ENCODE peak calls at places on chromosomes 16 and 17, in seven cellular contexts. One of them, this sample, is unnamed.

GRCh38 chr16:49277766-49278566 is 3.7 kb downstream of the CBLN1 start:
- DNase-seq in ACHN: no peak
- DNase-seq in Daoy: no peak
- DNase-seq in uterus: no peak
- DNase-seq in activated naive CD8-positive, alpha-beta T cell treated with anti-CD3 and anti-CD28 coated beads, Interleukin-2, amount 50 U/mL, for 24 hours: no peak
- DNase-seq in activated CD8-positive, alpha-beta memory T cell treated with anti-CD3 and anti-CD28 coated beads for 1 hour: no peak
- DNase-seq in stimulated activated CD4-positive, alpha-beta T cell treated with anti-CD3 and anti-CD28 coated beads, Interleukin-4, amount 100 ng/mL, for 24 hours: no peak
- DNase-seq in this sample: no peak

GRCh38 chr16:1300664-1301476 is 8.6 kb upstream of the UBE2I start:
- DNase-seq in activated CD8-positive, alpha-beta memory T cell treated with anti-CD3 and anti-CD28 coated beads for 1 hour: peak
- DNase-seq in ACHN: peak
- DNase-seq in stimulated activated CD4-positive, alpha-beta T cell treated with anti-CD3 and anti-CD28 coated beads, Interleukin-4, amount 100 ng/mL, for 24 hours: peak
- DNase-seq in Daoy: peak
- DNase-seq in activated naive CD8-positive, alpha-beta T cell treated with anti-CD3 and anti-CD28 coated beads, Interleukin-2, amount 50 U/mL, for 24 hours: peak
- DNase-seq in uterus: no peak
- DNase-seq in this sample: peak

GRCh38 chr16:84461029-84461415 is 43.4 kb downstream of the MEAK7 start:
- DNase-seq in stimulated activated CD4-positive, alpha-beta T cell treated with anti-CD3 and anti-CD28 coated beads, Interleukin-4, amount 100 ng/mL, for 24 hours: no peak
- DNase-seq in activated naive CD8-positive, alpha-beta T cell treated with anti-CD3 and anti-CD28 coated beads, Interleukin-2, amount 50 U/mL, for 24 hours: no peak
- DNase-seq in ACHN: no peak
- DNase-seq in activated CD8-positive, alpha-beta memory T cell treated with anti-CD3 and anti-CD28 coated beads for 1 hour: no peak
- DNase-seq in Daoy: no peak
- DNase-seq in uterus: no peak
- DNase-seq in this sample: no peak

GRCh38 chr17:46046957-46047356 is 47.9 kb downstream of the STH start:
- DNase-seq in stimulated activated CD4-positive, alpha-beta T cell treated with anti-CD3 and anti-CD28 coated beads, Interleukin-4, amount 100 ng/mL, for 24 hours: no peak
- DNase-seq in uterus: no peak
- DNase-seq in activated naive CD8-positive, alpha-beta T cell treated with anti-CD3 and anti-CD28 coated beads, Interleukin-2, amount 50 U/mL, for 24 hours: no peak
- DNase-seq in activated CD8-positive, alpha-beta memory T cell treated with anti-CD3 and anti-CD28 coated beads for 1 hour: no peak
- DNase-seq in Daoy: no peak
- DNase-seq in ACHN: no peak
- DNase-seq in this sample: no peak

GRCh38 chr17:78600181-78600651 is 23.0 kb upstream of the DNAH17 start:
- DNase-seq in activated CD8-positive, alpha-beta memory T cell treated with anti-CD3 and anti-CD28 coated beads for 1 hour: no peak
- DNase-seq in Daoy: peak
- DNase-seq in uterus: no peak
- DNase-seq in stimulated activated CD4-positive, alpha-beta T cell treated with anti-CD3 and anti-CD28 coated beads, Interleukin-4, amount 100 ng/mL, for 24 hours: no peak
- DNase-seq in activated naive CD8-positive, alpha-beta T cell treated with anti-CD3 and anti-CD28 coated beads, Interleukin-2, amount 50 U/mL, for 24 hours: no peak
- DNase-seq in ACHN: peak
- DNase-seq in this sample: no peak

GRCh38 chr16:89821438-89822187 is 5.2 kb upstream of the FANCA start:
- DNase-seq in activated CD8-positive, alpha-beta memory T cell treated with anti-CD3 and anti-CD28 coated beads for 1 hour: no peak
- DNase-seq in Daoy: no peak
- DNase-seq in ACHN: no peak
- DNase-seq in uterus: no peak
- DNase-seq in stimulated activated CD4-positive, alpha-beta T cell treated with anti-CD3 and anti-CD28 coated beads, Interleukin-4, amount 100 ng/mL, for 24 hours: no peak
- DNase-seq in activated naive CD8-positive, alpha-beta T cell treated with anti-CD3 and anti-CD28 coated beads, Interleukin-2, amount 50 U/mL, for 24 hours: no peak
- DNase-seq in this sample: no peak

GRCh38 chr17:5201011-5201410 is 9.3 kb upstream of the ZNF594 start:
- DNase-seq in ACHN: no peak
- DNase-seq in Daoy: no peak
- DNase-seq in uterus: no peak
- DNase-seq in stimulated activated CD4-positive, alpha-beta T cell treated with anti-CD3 and anti-CD28 coated beads, Interleukin-4, amount 100 ng/mL, for 24 hours: no peak
- DNase-seq in activated CD8-positive, alpha-beta memory T cell treated with anti-CD3 and anti-CD28 coated beads for 1 hour: no peak
- DNase-seq in activated naive CD8-positive, alpha-beta T cell treated with anti-CD3 and anti-CD28 coated beads, Interleukin-2, amount 50 U/mL, for 24 hours: no peak
- DNase-seq in this sample: no peak

GRCh38 chr17:2482218-2482617 is 29.5 kb downstream of the METTL16 start:
- DNase-seq in uterus: no peak
- DNase-seq in activated naive CD8-positive, alpha-beta T cell treated with anti-CD3 and anti-CD28 coated beads, Interleukin-2, amount 50 U/mL, for 24 hours: no peak
- DNase-seq in stimulated activated CD4-positive, alpha-beta T cell treated with anti-CD3 and anti-CD28 coated beads, Interleukin-4, amount 100 ng/mL, for 24 hours: no peak
- DNase-seq in activated CD8-positive, alpha-beta memory T cell treated with anti-CD3 and anti-CD28 coated beads for 1 hour: no peak
- DNase-seq in ACHN: no peak
- DNase-seq in Daoy: no peak
- DNase-seq in this sample: no peak

GRCh38 chr17:65172511-65173136 is 35.5 kb downstream of the RGS9 start:
- DNase-seq in ACHN: no peak
- DNase-seq in uterus: no peak
- DNase-seq in activated naive CD8-positive, alpha-beta T cell treated with anti-CD3 and anti-CD28 coated beads, Interleukin-2, amount 50 U/mL, for 24 hours: no peak
- DNase-seq in activated CD8-positive, alpha-beta memory T cell treated with anti-CD3 and anti-CD28 coated beads for 1 hour: no peak
- DNase-seq in stimulated activated CD4-positive, alpha-beta T cell treated with anti-CD3 and anti-CD28 coated beads, Interleukin-4, amount 100 ng/mL, for 24 hours: no peak
- DNase-seq in Daoy: no peak
- DNase-seq in this sample: no peak

GRCh38 chr17:28989028-28989427 is 16.8 kb downstream of the SEZ6 start:
- DNase-seq in uterus: no peak
- DNase-seq in activated naive CD8-positive, alpha-beta T cell treated with anti-CD3 and anti-CD28 coated beads, Interleukin-2, amount 50 U/mL, for 24 hours: no peak
- DNase-seq in ACHN: no peak
- DNase-seq in activated CD8-positive, alpha-beta memory T cell treated with anti-CD3 and anti-CD28 coated beads for 1 hour: no peak
- DNase-seq in stimulated activated CD4-positive, alpha-beta T cell treated with anti-CD3 and anti-CD28 coated beads, Interleukin-4, amount 100 ng/mL, for 24 hours: no peak
- DNase-seq in Daoy: no peak
- DNase-seq in this sample: no peak

GRCh38 chr17:60508384-60508980 is 17.6 kb downstream of the APPBP2 start:
- DNase-seq in activated CD8-positive, alpha-beta memory T cell treated with anti-CD3 and anti-CD28 coated beads for 1 hour: no peak
- DNase-seq in stimulated activated CD4-positive, alpha-beta T cell treated with anti-CD3 and anti-CD28 coated beads, Interleukin-4, amount 100 ng/mL, for 24 hours: no peak
- DNase-seq in activated naive CD8-positive, alpha-beta T cell treated with anti-CD3 and anti-CD28 coated beads, Interleukin-2, amount 50 U/mL, for 24 hours: no peak
- DNase-seq in ACHN: no peak
- DNase-seq in Daoy: no peak
- DNase-seq in uterus: no peak
- DNase-seq in this sample: no peak

GRCh38 chr16:28504707-28505404 is 1.8 kb downstream of the IL27 start:
- DNase-seq in stimulated activated CD4-positive, alpha-beta T cell treated with anti-CD3 and anti-CD28 coated beads, Interleukin-4, amount 100 ng/mL, for 24 hours: no peak
- DNase-seq in uterus: no peak
- DNase-seq in ACHN: peak
- DNase-seq in activated naive CD8-positive, alpha-beta T cell treated with anti-CD3 and anti-CD28 coated beads, Interleukin-2, amount 50 U/mL, for 24 hours: no peak
- DNase-seq in Daoy: no peak
- DNase-seq in activated CD8-positive, alpha-beta memory T cell treated with anti-CD3 and anti-CD28 coated beads for 1 hour: no peak
- DNase-seq in this sample: no peak

GRCh38 chr17:55609737-55610201 is 98.5 kb upstream of the SMIM36 start:
- DNase-seq in Daoy: no peak
- DNase-seq in activated CD8-positive, alpha-beta memory T cell treated with anti-CD3 and anti-CD28 coated beads for 1 hour: no peak
- DNase-seq in activated naive CD8-positive, alpha-beta T cell treated with anti-CD3 and anti-CD28 coated beads, Interleukin-2, amount 50 U/mL, for 24 hours: no peak
- DNase-seq in ACHN: no peak
- DNase-seq in uterus: no peak
- DNase-seq in stimulated activated CD4-positive, alpha-beta T cell treated with anti-CD3 and anti-CD28 coated beads, Interleukin-4, amount 100 ng/mL, for 24 hours: no peak
- DNase-seq in this sample: peak

GRCh38 chr17:33200587-33200986 is 92.5 kb downstream of the ASIC2 start:
- DNase-seq in activated CD8-positive, alpha-beta memory T cell treated with anti-CD3 and anti-CD28 coated beads for 1 hour: no peak
- DNase-seq in activated naive CD8-positive, alpha-beta T cell treated with anti-CD3 and anti-CD28 coated beads, Interleukin-2, amount 50 U/mL, for 24 hours: no peak
- DNase-seq in Daoy: peak
- DNase-seq in ACHN: peak
- DNase-seq in stimulated activated CD4-positive, alpha-beta T cell treated with anti-CD3 and anti-CD28 coated beads, Interleukin-4, amount 100 ng/mL, for 24 hours: no peak
- DNase-seq in uterus: no peak
- DNase-seq in this sample: no peak

GRCh38 chr17:35981908-35982330 is 622 bp upstream of the CCL16 start:
- DNase-seq in ACHN: no peak
- DNase-seq in activated CD8-positive, alpha-beta memory T cell treated with anti-CD3 and anti-CD28 coated beads for 1 hour: no peak
- DNase-seq in Daoy: no peak
- DNase-seq in activated naive CD8-positive, alpha-beta T cell treated with anti-CD3 and anti-CD28 coated beads, Interleukin-2, amount 50 U/mL, for 24 hours: no peak
- DNase-seq in uterus: no peak
- DNase-seq in stimulated activated CD4-positive, alpha-beta T cell treated with anti-CD3 and anti-CD28 coated beads, Interleukin-4, amount 100 ng/mL, for 24 hours: no peak
- DNase-seq in this sample: no peak

GRCh38 chr17:33935822-33936221 is 319.3 kb upstream of the CCL2 start:
- DNase-seq in stimulated activated CD4-positive, alpha-beta T cell treated with anti-CD3 and anti-CD28 coated beads, Interleukin-4, amount 100 ng/mL, for 24 hours: no peak
- DNase-seq in Daoy: no peak
- DNase-seq in activated naive CD8-positive, alpha-beta T cell treated with anti-CD3 and anti-CD28 coated beads, Interleukin-2, amount 50 U/mL, for 24 hours: no peak
- DNase-seq in uterus: no peak
- DNase-seq in ACHN: no peak
- DNase-seq in activated CD8-positive, alpha-beta memory T cell treated with anti-CD3 and anti-CD28 coated beads for 1 hour: no peak
- DNase-seq in this sample: no peak

GRCh38 chr16:57479043-57479421 is 7.3 kb downstream of the DOK4 start:
- DNase-seq in stimulated activated CD4-positive, alpha-beta T cell treated with anti-CD3 and anti-CD28 coated beads, Interleukin-4, amount 100 ng/mL, for 24 hours: no peak
- DNase-seq in activated CD8-positive, alpha-beta memory T cell treated with anti-CD3 and anti-CD28 coated beads for 1 hour: no peak
- DNase-seq in uterus: no peak
- DNase-seq in Daoy: no peak
- DNase-seq in activated naive CD8-positive, alpha-beta T cell treated with anti-CD3 and anti-CD28 coated beads, Interleukin-2, amount 50 U/mL, for 24 hours: no peak
- DNase-seq in ACHN: no peak
- DNase-seq in this sample: no peak

GRCh38 chr16:73219176-73219575 is 171.2 kb upstream of the ZFHX3 start:
- DNase-seq in stimulated activated CD4-positive, alpha-beta T cell treated with anti-CD3 and anti-CD28 coated beads, Interleukin-4, amount 100 ng/mL, for 24 hours: no peak
- DNase-seq in ACHN: no peak
- DNase-seq in uterus: no peak
- DNase-seq in activated naive CD8-positive, alpha-beta T cell treated with anti-CD3 and anti-CD28 coated beads, Interleukin-2, amount 50 U/mL, for 24 hours: no peak
- DNase-seq in activated CD8-positive, alpha-beta memory T cell treated with anti-CD3 and anti-CD28 coated beads for 1 hour: no peak
- DNase-seq in Daoy: no peak
- DNase-seq in this sample: no peak

GRCh38 chr17:13885953-13886889 is 183.1 kb upstream of the COX10 start:
- DNase-seq in activated naive CD8-positive, alpha-beta T cell treated with anti-CD3 and anti-CD28 coated beads, Interleukin-2, amount 50 U/mL, for 24 hours: no peak
- DNase-seq in activated CD8-positive, alpha-beta memory T cell treated with anti-CD3 and anti-CD28 coated beads for 1 hour: no peak
- DNase-seq in Daoy: no peak
- DNase-seq in stimulated activated CD4-positive, alpha-beta T cell treated with anti-CD3 and anti-CD28 coated beads, Interleukin-4, amount 100 ng/mL, for 24 hours: no peak
- DNase-seq in uterus: no peak
- DNase-seq in ACHN: no peak
- DNase-seq in this sample: peak

GRCh38 chr16:66468321-66468965 is 41.3 kb downstream of the BEAN1 start:
- DNase-seq in ACHN: no peak
- DNase-seq in activated CD8-positive, alpha-beta memory T cell treated with anti-CD3 and anti-CD28 coated beads for 1 hour: no peak
- DNase-seq in Daoy: no peak
- DNase-seq in stimulated activated CD4-positive, alpha-beta T cell treated with anti-CD3 and anti-CD28 coated beads, Interleukin-4, amount 100 ng/mL, for 24 hours: no peak
- DNase-seq in uterus: no peak
- DNase-seq in activated naive CD8-positive, alpha-beta T cell treated with anti-CD3 and anti-CD28 coated beads, Interleukin-2, amount 50 U/mL, for 24 hours: no peak
- DNase-seq in this sample: no peak

GRCh38 chr16:68655806-68656205 is 10.7 kb downstream of the CDH3 start:
- DNase-seq in activated naive CD8-positive, alpha-beta T cell treated with anti-CD3 and anti-CD28 coated beads, Interleukin-2, amount 50 U/mL, for 24 hours: no peak
- DNase-seq in Daoy: no peak
- DNase-seq in uterus: no peak
- DNase-seq in stimulated activated CD4-positive, alpha-beta T cell treated with anti-CD3 and anti-CD28 coated beads, Interleukin-4, amount 100 ng/mL, for 24 hours: no peak
- DNase-seq in ACHN: no peak
- DNase-seq in activated CD8-positive, alpha-beta memory T cell treated with anti-CD3 and anti-CD28 coated beads for 1 hour: no peak
- DNase-seq in this sample: no peak

GRCh38 chr17:3922765-3923164 is 6.5 kb upstream of the P2RX1 start:
- DNase-seq in Daoy: no peak
- DNase-seq in ACHN: no peak
- DNase-seq in activated naive CD8-positive, alpha-beta T cell treated with anti-CD3 and anti-CD28 coated beads, Interleukin-2, amount 50 U/mL, for 24 hours: no peak
- DNase-seq in stimulated activated CD4-positive, alpha-beta T cell treated with anti-CD3 and anti-CD28 coated beads, Interleukin-4, amount 100 ng/mL, for 24 hours: no peak
- DNase-seq in activated CD8-positive, alpha-beta memory T cell treated with anti-CD3 and anti-CD28 coated beads for 1 hour: no peak
- DNase-seq in uterus: no peak
- DNase-seq in this sample: no peak

GRCh38 chr16:12468552-12468951 is 335.1 kb downstream of the CPPED1 start:
- DNase-seq in uterus: no peak
- DNase-seq in Daoy: no peak
- DNase-seq in activated CD8-positive, alpha-beta memory T cell treated with anti-CD3 and anti-CD28 coated beads for 1 hour: no peak
- DNase-seq in stimulated activated CD4-positive, alpha-beta T cell treated with anti-CD3 and anti-CD28 coated beads, Interleukin-4, amount 100 ng/mL, for 24 hours: no peak
- DNase-seq in activated naive CD8-positive, alpha-beta T cell treated with anti-CD3 and anti-CD28 coated beads, Interleukin-2, amount 50 U/mL, for 24 hours: no peak
- DNase-seq in ACHN: no peak
- DNase-seq in this sample: no peak

GRCh38 chr17:70655179-70655578 is 485.8 kb downstream of the KCNJ2 start:
- DNase-seq in Daoy: no peak
- DNase-seq in activated naive CD8-positive, alpha-beta T cell treated with anti-CD3 and anti-CD28 coated beads, Interleukin-2, amount 50 U/mL, for 24 hours: no peak
- DNase-seq in ACHN: no peak
- DNase-seq in uterus: no peak
- DNase-seq in stimulated activated CD4-positive, alpha-beta T cell treated with anti-CD3 and anti-CD28 coated beads, Interleukin-4, amount 100 ng/mL, for 24 hours: no peak
- DNase-seq in activated CD8-positive, alpha-beta memory T cell treated with anti-CD3 and anti-CD28 coated beads for 1 hour: no peak
- DNase-seq in this sample: no peak

GRCh38 chr16:75921281-75921680 is 195.0 kb upstream of the CPHXL start:
- DNase-seq in uterus: no peak
- DNase-seq in activated CD8-positive, alpha-beta memory T cell treated with anti-CD3 and anti-CD28 coated beads for 1 hour: no peak
- DNase-seq in stimulated activated CD4-positive, alpha-beta T cell treated with anti-CD3 and anti-CD28 coated beads, Interleukin-4, amount 100 ng/mL, for 24 hours: no peak
- DNase-seq in Daoy: no peak
- DNase-seq in activated naive CD8-positive, alpha-beta T cell treated with anti-CD3 and anti-CD28 coated beads, Interleukin-2, amount 50 U/mL, for 24 hours: no peak
- DNase-seq in ACHN: no peak
- DNase-seq in this sample: no peak

GRCh38 chr17:82881900-82882714 is 42.3 kb upstream of the ZNF750 start:
- DNase-seq in uterus: no peak
- DNase-seq in activated naive CD8-positive, alpha-beta T cell treated with anti-CD3 and anti-CD28 coated beads, Interleukin-2, amount 50 U/mL, for 24 hours: no peak
- DNase-seq in activated CD8-positive, alpha-beta memory T cell treated with anti-CD3 and anti-CD28 coated beads for 1 hour: no peak
- DNase-seq in ACHN: no peak
- DNase-seq in Daoy: no peak
- DNase-seq in stimulated activated CD4-positive, alpha-beta T cell treated with anti-CD3 and anti-CD28 coated beads, Interleukin-4, amount 100 ng/mL, for 24 hours: no peak
- DNase-seq in this sample: peak

GRCh38 chr17:82120148-82120547 is 22.1 kb upstream of the FASN start:
- DNase-seq in stimulated activated CD4-positive, alpha-beta T cell treated with anti-CD3 and anti-CD28 coated beads, Interleukin-4, amount 100 ng/mL, for 24 hours: no peak
- DNase-seq in Daoy: peak
- DNase-seq in uterus: no peak
- DNase-seq in ACHN: no peak
- DNase-seq in activated naive CD8-positive, alpha-beta T cell treated with anti-CD3 and anti-CD28 coated beads, Interleukin-2, amount 50 U/mL, for 24 hours: no peak
- DNase-seq in activated CD8-positive, alpha-beta memory T cell treated with anti-CD3 and anti-CD28 coated beads for 1 hour: no peak
- DNase-seq in this sample: no peak

GRCh38 chr17:37708616-37709212 is 36.1 kb downstream of the HNF1B start:
- DNase-seq in activated CD8-positive, alpha-beta memory T cell treated with anti-CD3 and anti-CD28 coated beads for 1 hour: no peak
- DNase-seq in activated naive CD8-positive, alpha-beta T cell treated with anti-CD3 and anti-CD28 coated beads, Interleukin-2, amount 50 U/mL, for 24 hours: peak
- DNase-seq in ACHN: peak
- DNase-seq in uterus: no peak
- DNase-seq in Daoy: peak
- DNase-seq in stimulated activated CD4-positive, alpha-beta T cell treated with anti-CD3 and anti-CD28 coated beads, Interleukin-4, amount 100 ng/mL, for 24 hours: no peak
- DNase-seq in this sample: no peak

GRCh38 chr16:88558457-88559442 is 11.5 kb upstream of the ZC3H18 start:
- DNase-seq in uterus: peak
- DNase-seq in Daoy: peak
- DNase-seq in activated CD8-positive, alpha-beta memory T cell treated with anti-CD3 and anti-CD28 coated beads for 1 hour: no peak
- DNase-seq in ACHN: peak
- DNase-seq in stimulated activated CD4-positive, alpha-beta T cell treated with anti-CD3 and anti-CD28 coated beads, Interleukin-4, amount 100 ng/mL, for 24 hours: no peak
- DNase-seq in activated naive CD8-positive, alpha-beta T cell treated with anti-CD3 and anti-CD28 coated beads, Interleukin-2, amount 50 U/mL, for 24 hours: no peak
- DNase-seq in this sample: peak

GRCh38 chr16:64696872-64697271 is 425.0 kb downstream of the CDH11 start:
- DNase-seq in uterus: no peak
- DNase-seq in activated CD8-positive, alpha-beta memory T cell treated with anti-CD3 and anti-CD28 coated beads for 1 hour: no peak
- DNase-seq in ACHN: no peak
- DNase-seq in Daoy: no peak
- DNase-seq in activated naive CD8-positive, alpha-beta T cell treated with anti-CD3 and anti-CD28 coated beads, Interleukin-2, amount 50 U/mL, for 24 hours: no peak
- DNase-seq in stimulated activated CD4-positive, alpha-beta T cell treated with anti-CD3 and anti-CD28 coated beads, Interleukin-4, amount 100 ng/mL, for 24 hours: no peak
- DNase-seq in this sample: no peak

GRCh38 chr16:85328665-85329058 is 216.4 kb upstream of the CIBAR2 start:
- DNase-seq in activated CD8-positive, alpha-beta memory T cell treated with anti-CD3 and anti-CD28 coated beads for 1 hour: no peak
- DNase-seq in ACHN: no peak
- DNase-seq in uterus: no peak
- DNase-seq in activated naive CD8-positive, alpha-beta T cell treated with anti-CD3 and anti-CD28 coated beads, Interleukin-2, amount 50 U/mL, for 24 hours: no peak
- DNase-seq in Daoy: peak
- DNase-seq in stimulated activated CD4-positive, alpha-beta T cell treated with anti-CD3 and anti-CD28 coated beads, Interleukin-4, amount 100 ng/mL, for 24 hours: no peak
- DNase-seq in this sample: no peak

GRCh38 chr16:70572050-70572925 is 48.7 kb downstream of the SF3B3 start:
- DNase-seq in activated naive CD8-positive, alpha-beta T cell treated with anti-CD3 and anti-CD28 coated beads, Interleukin-2, amount 50 U/mL, for 24 hours: no peak
- DNase-seq in activated CD8-positive, alpha-beta memory T cell treated with anti-CD3 and anti-CD28 coated beads for 1 hour: no peak
- DNase-seq in uterus: no peak
- DNase-seq in Daoy: no peak
- DNase-seq in stimulated activated CD4-positive, alpha-beta T cell treated with anti-CD3 and anti-CD28 coated beads, Interleukin-4, amount 100 ng/mL, for 24 hours: no peak
- DNase-seq in ACHN: no peak
- DNase-seq in this sample: no peak